ENCODE peak calls at places on chromosomes 16 and 17, in four cellular contexts. U, W, V and C are unnamed samples.

GRCh38 chr17:42459256-42459982 is 741 bp downstream of the ATP6V0A1 start:
- DNase-seq in V (peak; percentile 58), U (peak; percentile 56), W (no peak), C (peak; percentile 31)

GRCh38 chr16:87324411-87325275 is 7.5 kb upstream of the C16orf95 start:
- DNase-seq in W (peak; percentile 83), U (peak; percentile 96), V (peak; percentile 79), C (peak; percentile 78)

GRCh38 chr16:85750021-85750826 is 672 bp downstream of the C16orf74 start:
- DNase-seq in W (peak; percentile 69), U (peak; percentile 76), V (peak; percentile 39), C (peak; percentile 63)

GRCh38 chr17:61285483-61286320 is 113.9 kb upstream of the TBX2 start:
- DNase-seq in U (no peak), V (no peak), W (no peak), C (peak; percentile 19)

GRCh38 chr16:81830845-81831600 is 51.9 kb downstream of the PLCG2 start:
- DNase-seq in U (no peak), W (no peak), V (no peak), C (no peak)

GRCh38 chr17:29107084-29107483 is 64.1 kb downstream of the PIPOX start:
- DNase-seq in W (no peak), U (no peak), V (no peak), C (no peak)

GRCh38 chr16:27326738-27327585 is 13.2 kb downstream of the IL4R start:
- DNase-seq in U (peak; percentile 40), V (no peak), W (peak; percentile 88), C (peak; percentile 88)

GRCh38 chr17:79202476-79202875 is 127.9 kb downstream of the ENGASE start:
- DNase-seq in W (no peak), V (no peak), U (peak; percentile 74), C (no peak)

GRCh38 chr16:54033747-54034146 is 252.8 kb downstream of the IRX3 start:
- DNase-seq in U (no peak), V (no peak), W (no peak), C (no peak)

GRCh38 chr16:30619643-30620042 is 9.5 kb upstream of the ZNF689 start:
- DNase-seq in V (no peak), W (no peak), U (no peak), C (no peak)

GRCh38 chr17:50904522-50905459 is 38.6 kb upstream of the TOB1 start:
- DNase-seq in W (peak; percentile 72), U (peak; percentile 90), V (no peak), C (no peak)

GRCh38 chr17:45731459-45731858 is 52.7 kb upstream of the CRHR1 start:
- DNase-seq in V (no peak), W (no peak), U (no peak), C (no peak)
- TF ChIP-seq TEAD4 in V (no peak), W (no peak), U (no peak), C (no peak)

DNA sequence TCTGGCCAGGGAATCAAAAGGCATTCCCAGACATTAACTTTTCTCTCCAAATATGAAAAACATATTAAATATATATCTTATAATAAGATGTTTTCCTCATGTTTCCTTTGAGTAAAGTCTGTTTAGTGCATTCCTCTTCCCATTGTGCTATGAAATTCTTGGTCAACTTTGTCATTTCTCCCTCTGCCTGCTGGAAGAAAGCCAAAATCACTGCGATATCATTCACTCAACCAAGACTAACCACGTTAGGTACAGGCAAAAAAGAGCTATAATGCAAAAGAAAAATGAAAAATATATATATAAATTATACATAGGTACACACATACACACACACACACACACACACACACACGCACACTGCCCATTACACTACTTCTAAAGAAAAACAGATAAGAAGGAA is 71.8 kb upstream of the PSMD7 start:
- DNase-seq in U (no peak), V (no peak), W (no peak), C (no peak)
- TF ChIP-seq TEAD4 in U (no peak), V (no peak), W (no peak), C (no peak)

GRCh38 chr17:9928601-9929341 is 23.7 kb upstream of the RCVRN start:
- DNase-seq in V (peak; percentile 12), W (peak; percentile 62), U (peak; percentile 58), C (peak; percentile 72)
- TF ChIP-seq TEAD4 in V (no peak), W (no peak), U (no peak), C (no peak)

DNA sequence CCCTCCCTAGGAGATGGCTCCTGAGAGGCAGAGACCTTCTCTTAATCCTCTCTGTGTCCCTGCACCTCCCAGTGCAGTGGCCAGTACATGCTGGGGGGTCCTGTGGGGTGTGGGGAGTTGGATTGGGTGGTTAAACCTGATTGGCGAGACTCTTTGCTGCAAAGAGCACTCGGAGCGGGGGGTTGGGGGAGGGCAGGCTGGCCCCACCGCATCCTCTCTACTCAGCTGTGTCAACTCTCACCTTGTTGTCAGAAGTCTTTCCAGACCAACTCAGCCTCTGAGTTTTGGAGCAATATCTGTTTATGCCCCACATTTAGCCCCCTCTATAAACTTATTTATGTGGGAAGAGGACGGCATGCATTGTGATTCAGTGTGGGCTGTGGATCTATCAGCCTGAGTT is 40.0 kb downstream of the SMARCE1 start:
- DNase-seq in W (no peak), V (no peak), U (no peak), C (no peak)
- TF ChIP-seq TEAD4 in W (no peak), V (no peak), U (no peak), C (no peak)

GRCh38 chr17:4073983-4074830 is 68.6 kb downstream of the ZZEF1 start:
- DNase-seq in W (no peak), V (no peak), U (no peak), C (no peak)
- TF ChIP-seq TEAD4 in W (no peak), V (no peak), U (no peak), C (no peak)

DNA sequence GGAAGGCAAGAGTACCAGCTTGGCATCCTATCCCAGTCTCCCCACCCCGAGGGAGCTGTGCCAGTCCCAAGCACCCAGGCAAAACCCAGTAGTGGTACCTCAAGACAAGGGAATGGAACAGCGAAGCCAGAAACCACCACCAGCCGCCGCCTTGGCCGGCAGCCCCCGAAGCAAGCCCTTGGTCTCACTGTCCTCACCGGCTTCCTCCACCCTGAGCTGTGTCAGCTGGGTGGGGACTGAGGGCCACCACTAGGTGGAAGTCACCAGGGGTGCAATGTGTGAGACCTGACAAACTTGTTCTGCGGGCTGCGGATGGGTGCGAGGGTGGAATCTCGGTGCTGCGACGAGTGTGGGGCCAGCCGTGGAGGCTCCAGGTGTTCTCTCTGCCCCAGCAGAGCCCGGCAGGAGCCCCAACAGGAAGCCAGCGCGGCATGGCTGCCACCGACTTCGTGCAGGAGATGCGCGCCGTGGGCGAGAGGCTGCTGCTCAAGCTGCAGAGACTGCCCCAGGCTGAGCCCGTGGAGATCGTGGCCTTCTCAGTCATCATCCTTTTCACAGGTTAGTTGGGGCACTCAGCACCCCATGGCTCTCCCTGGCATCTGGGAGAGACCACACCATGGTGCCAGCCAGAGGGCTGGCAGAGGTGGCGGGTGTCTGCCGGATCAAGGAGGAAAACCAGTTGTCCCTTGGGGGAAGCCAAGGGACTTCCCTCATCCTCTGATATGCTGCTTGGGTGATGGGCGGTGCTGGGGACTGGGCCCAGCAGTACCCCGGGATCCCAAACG is 6.7 kb downstream of the SMIM5 start:
- DNase-seq in U (no peak), V (no peak), W (no peak), C (no peak)
- TF ChIP-seq TEAD4 in U (no peak), V (no peak), W (no peak), C (no peak)

DNA sequence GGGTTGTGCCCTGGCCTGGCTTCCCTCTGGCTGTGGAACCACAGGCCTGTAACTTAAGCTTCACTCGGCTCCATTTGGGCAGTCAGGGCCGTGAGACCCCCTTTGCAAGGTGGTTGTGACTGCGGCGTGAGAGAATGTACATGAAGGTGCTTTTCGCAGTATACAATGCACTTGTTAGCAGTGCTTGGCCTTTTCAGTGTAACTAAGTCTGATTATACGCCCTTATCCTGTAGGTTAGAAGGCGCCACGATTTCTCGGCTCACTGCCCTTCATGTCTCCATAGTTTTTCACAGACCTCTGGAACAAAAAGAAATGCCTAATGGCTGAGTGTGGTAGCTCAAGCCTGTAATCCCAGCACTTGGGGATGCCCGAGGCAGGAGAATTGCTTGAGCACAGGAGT is 13.3 kb downstream of the SAP30BP start:
- DNase-seq in V (no peak), U (no peak), W (no peak), C (no peak)
- TF ChIP-seq TEAD4 in V (no peak), U (no peak), W (no peak), C (no peak)

GRCh38 chr16:50448522-50448921 is 79.7 kb upstream of the BRD7 start:
- DNase-seq in U (peak; percentile 65), V (no peak), W (peak; percentile 63), C (peak; percentile 50)
- TF ChIP-seq TEAD4 in U (no peak), V (no peak), W (no peak), C (no peak)

GRCh38 chr17:882827-883585 is 96.6 kb downstream of the NXN start:
- DNase-seq in V (no peak), U (no peak), W (no peak), C (peak; percentile 31)

GRCh38 chr17:885971-886571 is 93.5 kb downstream of the NXN start:
- DNase-seq in W (no peak), U (no peak), V (no peak), C (no peak)

GRCh38 chr17:880074-880870 is 98.1 kb downstream of the MRM3 start:
- DNase-seq in V (no peak), U (no peak), W (no peak), C (no peak)

GRCh38 chr17:880871-881269 is 98.7 kb downstream of the NXN start:
- DNase-seq in U (no peak), W (no peak), V (no peak), C (no peak)

DNA sequence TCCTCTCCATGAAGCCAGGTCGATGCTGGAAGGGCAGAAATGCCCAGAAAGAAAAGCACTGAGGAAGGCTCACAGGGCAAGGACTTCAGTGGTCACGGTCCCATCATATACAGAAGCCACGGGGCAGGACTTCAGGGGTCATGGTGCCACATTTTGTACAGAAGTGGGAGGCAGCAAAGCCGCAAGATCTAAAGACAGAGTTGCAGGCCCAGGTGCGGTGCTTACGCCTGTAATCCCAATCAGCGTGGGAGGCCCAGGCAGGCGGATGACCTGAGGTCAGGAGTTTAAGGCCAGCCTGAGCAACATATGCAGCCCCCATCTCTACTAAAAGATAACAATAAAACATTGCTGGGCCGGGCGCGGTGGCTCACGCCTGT is 96.0 kb downstream of the NXN start:
- DNase-seq in W (no peak), V (no peak), U (no peak), C (no peak)
- TF ChIP-seq TEAD4 in W (no peak), V (no peak), U (no peak), C (no peak)